ENCODE peak calls at places on chromosome 17, in five cellular contexts. R, T, O, A and H are unnamed samples.

GRCh38 chr17:75250009-75250471 is 11.4 kb downstream of the GGA3 start:
- DNase-seq in R (no peak), O (peak), A (peak), T (no peak), H (no peak)

GRCh38 chr17:78168906-78169793 is 769 bp downstream of the SYNGR2 start:
- DNase-seq in R (peak), O (peak), A (no peak), T (no peak), H (no peak)

GRCh38 chr17:73191443-73192218 is 1.2 kb upstream of the COG1 start:
- DNase-seq in A (peak), R (peak), T (peak), O (peak), H (peak)

GRCh38 chr17:2181206-2181983 is 122.2 kb downstream of the SMG6 start:
- DNase-seq in R (peak), O (peak), T (no peak), A (peak), H (peak)

GRCh38 chr17:48603959-48604769 is 622 bp downstream of the HOXB6 start:
- DNase-seq in O (no peak), A (peak), R (peak), T (no peak), H (no peak)

GRCh38 chr17:75703191-75703590 is 18.1 kb upstream of the ITGB4 start:
- DNase-seq in T (no peak), O (no peak), A (no peak), R (no peak), H (no peak)

GRCh38 chr17:30326816-30327215 is 7.0 kb downstream of the TMIGD1 start:
- DNase-seq in A (no peak), T (no peak), R (no peak), O (no peak), H (no peak)

GRCh38 chr17:50556803-50557202 is 3.7 kb upstream of the CACNA1G start:
- DNase-seq in T (no peak), O (no peak), R (no peak), A (no peak), H (no peak)

GRCh38 chr17:20170085-20170484 is 160.9 kb downstream of the SPECC1 start:
- DNase-seq in R (no peak), O (no peak), A (no peak), T (no peak), H (no peak)

GRCh38 chr17:47686276-47686635 is 7.7 kb upstream of the TBKBP1 start:
- DNase-seq in O (peak), A (peak), R (no peak), T (no peak), H (peak)

GRCh38 chr17:59300941-59301340 is 30.5 kb upstream of the YPEL2 start:
- DNase-seq in A (no peak), R (no peak), T (no peak), O (no peak), H (no peak)

GRCh38 chr17:81546906-81547613 is 5.1 kb downstream of the FAAP100 start:
- DNase-seq in O (no peak), T (no peak), A (no peak), R (no peak), H (no peak)
- TF ChIP-seq CTCF in O (no peak), T (no peak), A (no peak), R (no peak), H (no peak)

GRCh38 chr17:13031718-13032350 is 14.0 kb upstream of the ELAC2 start:
- DNase-seq in R (peak), O (peak), T (peak), A (peak), H (no peak)
- TF ChIP-seq CTCF in R (peak), O (peak), T (peak), A (peak), H (peak)

DNA sequence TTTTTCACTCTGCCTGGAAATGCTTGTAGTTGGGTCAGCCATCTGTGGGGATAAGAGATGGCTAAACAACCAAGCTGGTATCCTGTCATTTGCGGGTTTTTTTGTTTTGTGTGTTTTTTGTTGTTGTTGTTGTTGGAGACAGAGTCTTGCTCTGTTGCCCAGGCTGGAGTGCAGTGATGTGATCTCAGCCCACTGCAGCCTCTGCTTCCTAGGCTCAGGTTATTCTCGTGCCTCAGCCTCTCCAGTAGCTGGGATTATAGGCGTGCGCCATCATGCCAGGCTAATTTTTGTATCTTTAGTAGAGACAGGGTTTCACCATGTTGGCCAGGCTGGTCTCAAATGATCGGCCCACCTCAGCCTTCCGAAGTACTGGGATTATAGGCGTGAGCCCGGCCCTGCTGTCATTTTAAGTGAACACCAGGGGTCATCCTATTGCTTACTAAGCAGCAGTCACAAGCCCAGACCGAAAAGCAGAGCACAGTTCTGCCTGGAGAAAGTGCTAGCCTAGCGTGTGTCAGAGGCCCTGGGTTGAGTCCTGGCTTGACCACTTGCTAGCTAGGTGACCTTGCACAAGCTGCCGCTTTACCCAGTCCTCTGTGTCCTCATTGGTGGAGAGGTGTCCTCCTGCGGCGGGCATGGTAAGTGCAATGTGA is 4.6 kb downstream of the SMCR8 start:
- DNase-seq in A (peak), O (peak), T (peak), R (peak), H (peak)
- TF ChIP-seq CTCF in A (peak), O (peak), T (peak), R (peak), H (peak)

DNA sequence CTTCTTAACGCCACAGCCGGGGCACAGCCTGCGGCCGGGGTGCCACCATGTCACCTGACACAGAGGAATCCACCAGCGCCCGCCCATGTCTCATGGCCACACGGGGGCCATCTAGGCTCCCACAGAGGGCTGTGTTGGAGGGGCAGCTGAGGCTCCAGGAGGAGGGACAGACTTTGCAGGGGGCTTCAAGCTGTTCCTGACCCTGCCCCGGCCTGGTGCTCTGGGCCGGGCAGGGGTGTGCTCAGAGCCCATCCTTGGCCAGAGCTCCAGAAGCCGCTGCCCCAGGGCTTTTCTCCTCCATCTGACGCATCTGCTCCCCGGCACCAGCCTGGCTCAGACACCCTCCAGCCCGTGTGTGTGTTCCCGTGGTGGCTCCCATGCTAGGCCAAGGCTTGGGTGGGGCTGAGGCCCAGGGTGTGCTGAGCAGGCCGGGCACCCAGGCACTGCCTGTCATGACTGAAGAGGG is 7.8 kb upstream of the SLC38A10 start:
- DNase-seq in R (no peak), O (no peak), A (no peak), T (no peak), H (no peak)
- TF ChIP-seq CTCF in R (peak), O (no peak), A (no peak), T (no peak), H (no peak)

GRCh38 chr17:28227278-28228108 is 91.5 kb upstream of the TMEM97 start:
- DNase-seq in T (peak), R (peak), O (peak), A (peak), H (no peak)
- TF ChIP-seq CTCF in T (no peak), R (peak), O (no peak), A (no peak), H (no peak)

DNA sequence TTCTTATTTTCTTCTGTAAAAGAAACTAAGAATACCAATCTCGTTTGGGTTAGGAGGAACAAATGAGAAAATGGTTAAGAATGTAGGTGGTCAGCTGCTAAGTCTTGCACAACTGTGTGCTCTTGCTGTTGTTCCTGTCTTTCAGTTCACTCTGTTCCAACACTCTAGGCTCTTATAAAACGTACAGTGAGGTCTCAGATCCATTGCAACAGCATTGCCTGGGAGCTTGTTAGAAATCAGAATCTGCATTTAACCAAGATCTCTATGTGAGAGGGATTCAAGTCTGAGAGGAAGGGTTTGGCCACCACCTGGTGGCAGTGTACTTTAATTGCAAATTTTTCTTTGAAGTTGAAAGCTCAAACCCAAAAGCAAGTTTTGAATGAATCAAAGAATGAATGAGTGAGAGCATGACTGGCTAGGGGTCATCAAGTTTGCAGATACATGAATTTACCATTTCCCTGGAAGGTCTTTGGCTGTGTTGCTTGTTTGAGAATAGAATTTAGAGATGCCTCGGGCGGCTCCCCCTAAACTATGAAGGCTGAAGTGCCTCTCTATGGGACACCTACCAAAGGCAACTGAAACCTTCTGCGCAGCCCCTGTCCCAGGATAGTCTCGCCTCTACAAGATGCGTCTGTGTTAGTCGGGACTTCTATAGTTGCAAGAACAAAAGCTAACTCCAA is 2.5 kb downstream of the ALOX15B start:
- DNase-seq in T (peak), O (peak), R (peak), A (peak), H (peak)
- TF ChIP-seq CTCF in T (peak), O (peak), R (peak), A (peak), H (peak)

DNA sequence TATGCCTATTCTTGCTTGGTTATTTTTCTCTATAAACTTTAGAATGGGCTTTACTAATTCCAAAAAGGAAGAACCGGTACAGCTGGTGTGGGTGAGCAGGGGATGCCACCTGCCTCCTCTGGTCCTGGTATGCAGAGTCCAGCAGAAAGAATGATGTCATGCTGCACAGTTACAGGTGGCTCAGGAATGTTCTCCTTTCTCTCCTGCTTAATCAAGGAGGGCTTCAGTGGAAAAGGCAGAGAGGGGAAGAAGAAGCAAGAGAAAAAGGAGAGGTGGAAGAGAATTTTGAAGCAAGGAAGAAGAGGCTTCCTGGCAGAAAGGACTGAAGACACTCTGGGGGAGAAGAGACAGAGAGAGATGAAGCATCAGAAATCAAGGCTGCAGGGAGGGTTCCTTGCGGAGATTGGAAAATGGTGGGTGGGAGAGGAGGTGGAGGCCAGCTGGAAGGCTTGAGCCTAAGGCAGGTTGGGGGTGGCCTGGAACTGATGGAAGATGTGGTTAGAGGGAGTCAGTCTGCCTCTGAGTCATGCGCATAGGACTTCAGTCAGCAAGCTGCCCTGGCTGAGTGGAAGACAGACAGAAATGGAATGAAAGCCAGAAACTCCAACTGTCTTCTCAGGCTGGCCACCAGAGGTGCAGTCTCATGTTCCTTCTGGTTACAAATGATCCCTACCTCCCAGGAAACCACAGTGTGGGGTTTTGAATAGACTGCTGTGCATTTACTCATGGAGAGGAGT is 64.6 kb upstream of the CRHR1 start:
- DNase-seq in T (no peak), A (peak), O (peak), R (peak), H (peak)
- TF ChIP-seq CTCF in T (peak), A (peak), O (peak), R (peak), H (peak)

DNA sequence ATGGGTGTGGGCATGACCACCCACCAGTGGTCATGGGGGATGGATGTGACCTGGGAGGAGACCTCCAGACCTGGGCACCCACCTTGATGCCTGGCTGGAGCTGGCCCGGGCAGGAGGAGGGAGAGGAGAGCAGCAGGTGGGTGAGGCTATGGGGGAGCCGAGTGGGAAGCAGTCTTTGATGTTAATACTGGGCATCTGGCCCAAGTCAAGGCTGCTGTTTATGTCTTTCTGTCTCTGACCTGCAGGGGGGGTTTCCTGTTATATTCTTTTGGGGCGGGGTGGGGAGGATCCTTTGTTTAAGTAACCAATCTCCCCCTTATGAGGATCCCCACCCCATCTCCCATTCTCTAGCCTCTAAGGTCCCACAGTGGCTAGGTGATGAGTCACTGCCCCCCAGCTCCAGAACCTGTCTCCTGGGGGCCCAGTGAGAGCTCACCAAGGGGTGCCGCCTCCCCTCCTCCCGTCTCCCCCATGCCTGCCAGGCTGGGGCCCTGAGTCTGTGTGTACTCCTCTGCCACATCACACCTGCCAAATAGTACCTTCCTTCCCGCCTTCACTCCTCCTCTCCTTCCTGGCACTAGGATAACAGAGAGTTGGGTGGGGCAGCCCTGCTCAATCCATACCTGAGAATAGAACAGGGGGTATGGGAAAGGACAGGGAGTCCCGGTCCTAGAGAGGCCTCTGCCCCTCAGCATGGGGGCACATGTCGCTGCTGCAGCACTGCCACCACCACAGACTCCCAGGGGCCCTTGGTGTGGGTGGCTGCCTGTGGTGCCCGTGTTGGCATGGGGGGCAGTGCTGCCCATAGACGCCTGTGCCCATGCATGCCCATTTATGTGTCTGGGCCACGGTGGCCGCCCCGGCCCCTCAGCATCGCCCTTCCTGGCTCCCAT is 7.2 kb downstream of the THRA start:
- DNase-seq in T (no peak), R (peak), A (peak), O (peak), H (no peak)
- TF ChIP-seq CTCF in T (peak), R (peak), A (peak), O (peak), H (peak)

GRCh38 chr17:67245694-67246397 is 850 bp upstream of the HELZ start:
- DNase-seq in T (peak), O (no peak), R (peak), A (no peak), H (no peak)
- TF ChIP-seq CTCF in T (peak), O (no peak), R (no peak), A (no peak), H (no peak)